ENCODE peak calls at places on chromosomes 3 and 15, in eight cellular contexts. U is right lobe of liver; K is AG04450; A is heart right ventricle; X is body of pancreas; H is uterus; P is CD4-positive, CD25-positive, alpha-beta regulatory T cell; M is colonic mucosa. T is an unnamed sample.

GRCh38 chr3:176967525-176967924 is 229.8 kb downstream of the TBL1XR1 start:
- DNase-seq in K (no peak), X (no peak), H (no peak), U (no peak), P (no peak), M (no peak), A (no peak), T (no peak)

GRCh38 chr15:64667736-64668161 is 107.6 kb downstream of the RBPMS2 start:
- DNase-seq in U (no peak), K (peak), X (no peak), A (no peak), H (no peak), P (no peak), M (no peak), T (peak)

GRCh38 chr15:62889141-62889661 is 153.3 kb upstream of the TPM1 start:
- DNase-seq in M (no peak), H (no peak), X (no peak), U (no peak), P (no peak), K (no peak), A (no peak), T (peak)

GRCh38 chr3:110995461-110996226 is 76.0 kb upstream of the NECTIN3 start:
- DNase-seq in H (no peak), A (no peak), U (no peak), K (no peak), P (no peak), M (no peak), X (no peak), T (no peak)

GRCh38 chr3:63679181-63679580 is 26.7 kb downstream of the SNTN start:
- DNase-seq in K (no peak), M (no peak), U (no peak), P (no peak), X (no peak), A (no peak), H (no peak), T (peak)

GRCh38 chr3:186004209-186004608 is 66.4 kb upstream of the TRA2B start:
- DNase-seq in K (no peak), X (no peak), U (no peak), H (no peak), P (no peak), M (no peak), A (no peak), T (no peak)

GRCh38 chr3:131712662-131713061 is 209.9 kb upstream of the MRPL3 start:
- DNase-seq in P (no peak), K (no peak), A (no peak), U (no peak), M (no peak), H (no peak), X (no peak), T (no peak)

GRCh38 chr3:16992198-16992597 is 107.4 kb downstream of the PLCL2 start:
- DNase-seq in K (no peak), X (no peak), A (no peak), P (no peak), U (no peak), H (no peak), M (no peak), T (no peak)

GRCh38 chr15:43777293-43777819 is 590 bp upstream of the ELL3 start:
- DNase-seq in K (no peak), X (peak), M (peak), H (peak), U (peak), P (peak), A (peak), T (peak)

GRCh38 chr15:80921736-80922135 is 67.9 kb downstream of the MESD start:
- DNase-seq in K (no peak), X (no peak), M (no peak), U (no peak), P (no peak), A (no peak), H (no peak), T (no peak)

GRCh38 chr15:69665641-69666091 is 213.0 kb downstream of the RPLP1 start:
- DNase-seq in A (no peak), U (no peak), X (no peak), P (no peak), M (no peak), K (no peak), H (no peak), T (peak)

GRCh38 chr15:31552482-31553099 is 226.0 kb downstream of the KLF13 start:
- DNase-seq in U (no peak), P (no peak), X (no peak), M (no peak), K (no peak), A (no peak), H (no peak), T (no peak)

GRCh38 chr3:31106204-31106603 is 211.7 kb upstream of the GADL1 start:
- DNase-seq in M (no peak), X (no peak), K (peak), H (no peak), A (no peak), P (no peak), U (no peak), T (no peak)

GRCh38 chr3:127467386-127467785 is 123.1 kb downstream of the TPRA1 start:
- DNase-seq in P (no peak), U (no peak), H (no peak), X (no peak), K (no peak), A (no peak), M (no peak), T (no peak)

GRCh38 chr3:197285557-197285956 is 12.9 kb downstream of the DLG1 start:
- DNase-seq in A (no peak), P (no peak), X (no peak), M (no peak), K (no peak), H (no peak), U (no peak), T (no peak)

GRCh38 chr3:108406661-108407206 is 103.7 kb downstream of the MYH15 start:
- DNase-seq in U (no peak), H (no peak), A (no peak), M (peak), P (peak), X (peak), K (peak), T (peak)

GRCh38 chr15:70584838-70585706 is 178.3 kb downstream of the UACA start:
- DNase-seq in U (no peak), H (no peak), X (no peak), P (no peak), M (no peak), A (no peak), K (no peak), T (peak)

GRCh38 chr3:70849911-70850699 is 537.7 kb upstream of the MDFIC2 start:
- DNase-seq in M (peak), U (no peak), X (peak), A (no peak), K (peak), H (peak), P (no peak), T (peak)

GRCh38 chr3:16086690-16087089 is 87.8 kb upstream of the GALNT15 start:
- DNase-seq in A (no peak), M (no peak), U (no peak), X (no peak), K (no peak), H (no peak), P (no peak), T (no peak)

GRCh38 chr15:55744026-55744655 is 1.2 kb upstream of the PRTG start:
- DNase-seq in X (no peak), U (no peak), A (no peak), M (no peak), K (no peak), H (no peak), P (no peak), T (no peak)

GRCh38 chr15:94844533-94845390 is 613.4 kb downstream of the MCTP2 start:
- DNase-seq in A (peak), K (no peak), P (peak), M (peak), X (peak), U (peak), H (peak), T (peak)

GRCh38 chr3:37221407-37221806 is 47.0 kb upstream of the LRRFIP2 start:
- DNase-seq in U (no peak), H (no peak), X (no peak), A (no peak), K (no peak), M (no peak), P (no peak), T (peak)

GRCh38 chr3:147945968-147946519 is 536.9 kb downstream of the ZIC1 start:
- DNase-seq in X (peak), A (no peak), K (peak), H (peak), U (no peak), P (no peak), M (no peak), T (peak)

GRCh38 chr3:131393868-131394267 is 12.3 kb downstream of the NUDT16 start:
- DNase-seq in A (no peak), H (no peak), X (no peak), P (no peak), M (no peak), U (no peak), K (no peak), T (no peak)

GRCh38 chr3:70882104-70882503 is 569.7 kb upstream of the MDFIC2 start:
- DNase-seq in H (no peak), M (no peak), U (no peak), A (no peak), K (no peak), P (no peak), X (no peak), T (peak)

GRCh38 chr3:152197937-152198336 is 70.8 kb upstream of the MBNL1 start:
- DNase-seq in M (no peak), H (no peak), K (no peak), A (no peak), U (no peak), P (peak), X (no peak), T (no peak)

GRCh38 chr3:152196782-152197181 is 71.9 kb upstream of the MBNL1 start:
- DNase-seq in X (no peak), M (no peak), U (no peak), A (no peak), H (no peak), P (peak), K (no peak), T (no peak)

GRCh38 chr3:152198655-152199054 is 70.1 kb upstream of the MBNL1 start:
- DNase-seq in H (no peak), K (no peak), P (peak), M (no peak), A (no peak), U (no peak), X (no peak), T (no peak)

GRCh38 chr3:152199069-152199838 is 69.5 kb upstream of the MBNL1 start:
- DNase-seq in P (peak), X (no peak), K (no peak), U (no peak), A (no peak), M (no peak), H (no peak), T (no peak)

DNA sequence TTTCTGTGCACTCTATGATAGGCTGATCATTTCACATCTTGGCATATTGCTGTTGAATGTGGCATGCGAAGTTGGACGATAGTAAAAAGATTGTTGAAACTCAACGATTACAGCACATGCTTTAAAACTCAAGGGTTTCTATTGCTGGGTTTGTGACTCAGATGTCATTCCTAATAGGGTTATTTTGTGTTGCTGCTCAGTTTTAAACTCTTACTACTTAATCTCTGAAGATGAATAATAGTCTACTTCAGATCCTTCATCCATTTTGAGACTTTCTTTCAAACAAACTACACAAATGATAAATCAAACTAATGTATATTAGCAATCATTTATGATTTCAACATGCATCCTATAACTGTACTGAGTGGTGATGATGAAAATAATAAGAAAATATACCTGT is 71.3 kb upstream of the MBNL1 start:
- DNase-seq in H (no peak), P (peak), A (no peak), K (no peak), M (no peak), X (no peak), U (no peak), T (no peak)
- H3K4me3 ChIP-seq in H (peak), P (peak), A (peak), K (no peak), M (no peak), X (no peak), U (no peak), T (no peak)

GRCh38 chr3:190072856-190073255 is 47.8 kb downstream of the P3H2 start:
- DNase-seq in A (no peak), U (no peak), X (no peak), H (no peak), M (no peak), K (no peak), P (no peak), T (no peak)

GRCh38 chr3:190070623-190071347 is 49.9 kb downstream of the P3H2 start:
- DNase-seq in M (no peak), H (no peak), X (no peak), P (no peak), K (no peak), A (no peak), U (no peak), T (no peak)

GRCh38 chr3:190074817-190075216 is 45.9 kb downstream of the P3H2 start:
- DNase-seq in P (no peak), M (no peak), U (no peak), A (no peak), H (no peak), K (no peak), X (no peak), T (no peak)

GRCh38 chr3:190076138-190076537 is 44.6 kb downstream of the P3H2 start:
- DNase-seq in P (no peak), H (no peak), M (no peak), U (no peak), K (no peak), A (no peak), X (no peak), T (no peak)

GRCh38 chr3:190073264-190073663 is 47.4 kb downstream of the P3H2 start:
- DNase-seq in K (no peak), P (no peak), M (no peak), X (no peak), U (no peak), H (no peak), A (no peak), T (no peak)
- H3K27ac ChIP-seq in K (peak), P (no peak), M (peak), X (no peak), U (no peak), H (no peak), A (no peak), T (peak)

GRCh38 chr3:152390647-152391046 is 121.9 kb downstream of the MBNL1 start:
- DNase-seq in U (no peak), K (no peak), M (no peak), A (no peak), P (no peak), X (no peak), H (no peak), T (no peak)
- H3K4me3 ChIP-seq in U (no peak), K (no peak), M (no peak), A (no peak), P (no peak), X (no peak), H (no peak), T (no peak)

GRCh38 chr3:86230765-86231164 is 760.2 kb downstream of the VGLL3 start:
- DNase-seq in P (no peak), M (no peak), K (no peak), A (no peak), U (no peak), X (no peak), H (no peak), T (no peak)

GRCh38 chr3:86229086-86229774 is 761.7 kb downstream of the VGLL3 start:
- DNase-seq in U (no peak), X (no peak), K (no peak), A (no peak), M (no peak), P (no peak), H (no peak), T (no peak)

GRCh38 chr3:86239956-86240355 is 751.0 kb downstream of the VGLL3 start:
- DNase-seq in U (no peak), X (no peak), K (no peak), M (no peak), H (no peak), P (no peak), A (no peak), T (no peak)

GRCh38 chr3:86229775-86230094 is 761.2 kb downstream of the VGLL3 start:
- DNase-seq in P (no peak), U (no peak), K (no peak), H (no peak), X (no peak), M (no peak), A (no peak), T (no peak)

GRCh38 chr3:86234516-86235254 is 756.3 kb downstream of the VGLL3 start:
- DNase-seq in M (no peak), P (no peak), X (no peak), U (no peak), H (no peak), K (no peak), A (no peak), T (no peak)
- H3K27ac ChIP-seq in M (no peak), P (no peak), X (no peak), U (no peak), H (no peak), K (no peak), A (no peak), T (no peak)

GRCh38 chr3:115974940-115975339 is 351.6 kb downstream of the GAP43 start:
- DNase-seq in K (no peak), A (no peak), H (no peak), X (no peak), P (no peak), M (no peak), U (no peak), T (no peak)
- H3K4me3 ChIP-seq in K (no peak), A (no peak), H (no peak), X (no peak), P (no peak), M (no peak), U (no peak), T (no peak)